ENCODE peak calls at places on chromosomes 13 and 19, in ten cellular contexts. One of them, this sample, is unnamed.
A peak's percentile ranks its signal among the peaks of the same experiment; 100 is the strongest.

GRCh38 chr19:55275851-55276719 is 3.8 kb downstream of the HSPBP1 start:
- DNase-seq in NAMALWA: peak; percentile 91
- DNase-seq in NCI-H1105 treated with DMSO at 0.1 percent for 48 hours: no peak
- DNase-seq in stimulated activated CD4-positive, alpha-beta T cell treated with anti-CD3 and anti-CD28 coated beads, Interleukin-2, amount 100 ng/mL, for 48 hours: no peak
- DNase-seq in tibial nerve: no peak
- DNase-seq in OCI-M1: no peak
- DNase-seq in CD8-positive, alpha-beta memory T cell: peak; percentile 57
- DNase-seq in omental fat pad: no peak
- DNase-seq in activated T-helper 9 cell treated with anti-CD3 and anti-CD28 coated beads, Interleukin-2, amount 50 U/mL, for 16 hours: no peak
- DNase-seq in nucleus accumbens: no peak
- DNase-seq in this sample: no peak

GRCh38 chr13:28573595-28574373 is 78.9 kb upstream of the FLT1 start:
- DNase-seq in NAMALWA: no peak
- DNase-seq in NCI-H1105 treated with DMSO at 0.1 percent for 48 hours: no peak
- DNase-seq in stimulated activated CD4-positive, alpha-beta T cell treated with anti-CD3 and anti-CD28 coated beads, Interleukin-2, amount 100 ng/mL, for 48 hours: no peak
- DNase-seq in tibial nerve: no peak
- DNase-seq in OCI-M1: no peak
- DNase-seq in CD8-positive, alpha-beta memory T cell: no peak
- DNase-seq in omental fat pad: no peak
- DNase-seq in activated T-helper 9 cell treated with anti-CD3 and anti-CD28 coated beads, Interleukin-2, amount 50 U/mL, for 16 hours: no peak
- DNase-seq in nucleus accumbens: no peak
- DNase-seq in this sample: no peak

GRCh38 chr13:46698015-46698414 is 98.9 kb downstream of the ESD start:
- DNase-seq in NAMALWA: no peak
- DNase-seq in NCI-H1105 treated with DMSO at 0.1 percent for 48 hours: no peak
- DNase-seq in stimulated activated CD4-positive, alpha-beta T cell treated with anti-CD3 and anti-CD28 coated beads, Interleukin-2, amount 100 ng/mL, for 48 hours: no peak
- DNase-seq in tibial nerve: peak; percentile 52
- DNase-seq in OCI-M1: no peak
- DNase-seq in CD8-positive, alpha-beta memory T cell: no peak
- DNase-seq in omental fat pad: no peak
- DNase-seq in activated T-helper 9 cell treated with anti-CD3 and anti-CD28 coated beads, Interleukin-2, amount 50 U/mL, for 16 hours: no peak
- DNase-seq in nucleus accumbens: no peak
- DNase-seq in this sample: no peak

GRCh38 chr13:99041337-99041736 is 63.5 kb upstream of the DOCK9 start:
- DNase-seq in NAMALWA: no peak
- DNase-seq in NCI-H1105 treated with DMSO at 0.1 percent for 48 hours: no peak
- DNase-seq in stimulated activated CD4-positive, alpha-beta T cell treated with anti-CD3 and anti-CD28 coated beads, Interleukin-2, amount 100 ng/mL, for 48 hours: no peak
- DNase-seq in tibial nerve: no peak
- DNase-seq in OCI-M1: no peak
- DNase-seq in CD8-positive, alpha-beta memory T cell: no peak
- DNase-seq in omental fat pad: no peak
- DNase-seq in activated T-helper 9 cell treated with anti-CD3 and anti-CD28 coated beads, Interleukin-2, amount 50 U/mL, for 16 hours: no peak
- DNase-seq in nucleus accumbens: no peak
- DNase-seq in this sample: no peak

GRCh38 chr13:27125357-27126282 is 46.0 kb downstream of the USP12 start:
- DNase-seq in NAMALWA: no peak
- DNase-seq in NCI-H1105 treated with DMSO at 0.1 percent for 48 hours: no peak
- DNase-seq in stimulated activated CD4-positive, alpha-beta T cell treated with anti-CD3 and anti-CD28 coated beads, Interleukin-2, amount 100 ng/mL, for 48 hours: no peak
- DNase-seq in tibial nerve: no peak
- DNase-seq in OCI-M1: no peak
- DNase-seq in CD8-positive, alpha-beta memory T cell: no peak
- DNase-seq in omental fat pad: no peak
- DNase-seq in activated T-helper 9 cell treated with anti-CD3 and anti-CD28 coated beads, Interleukin-2, amount 50 U/mL, for 16 hours: no peak
- DNase-seq in nucleus accumbens: no peak
- DNase-seq in this sample: no peak

GRCh38 chr13:113245858-113246791 is 36.7 kb downstream of the CUL4A start:
- DNase-seq in NAMALWA: no peak
- DNase-seq in NCI-H1105 treated with DMSO at 0.1 percent for 48 hours: no peak
- DNase-seq in stimulated activated CD4-positive, alpha-beta T cell treated with anti-CD3 and anti-CD28 coated beads, Interleukin-2, amount 100 ng/mL, for 48 hours: no peak
- DNase-seq in tibial nerve: no peak
- DNase-seq in OCI-M1: no peak
- DNase-seq in CD8-positive, alpha-beta memory T cell: no peak
- DNase-seq in omental fat pad: no peak
- DNase-seq in activated T-helper 9 cell treated with anti-CD3 and anti-CD28 coated beads, Interleukin-2, amount 50 U/mL, for 16 hours: no peak
- DNase-seq in nucleus accumbens: no peak
- DNase-seq in this sample: no peak

GRCh38 chr13:93614776-93615175 is 388.2 kb downstream of the GPC6 start:
- DNase-seq in NAMALWA: no peak
- DNase-seq in NCI-H1105 treated with DMSO at 0.1 percent for 48 hours: no peak
- DNase-seq in stimulated activated CD4-positive, alpha-beta T cell treated with anti-CD3 and anti-CD28 coated beads, Interleukin-2, amount 100 ng/mL, for 48 hours: no peak
- DNase-seq in tibial nerve: no peak
- DNase-seq in OCI-M1: no peak
- DNase-seq in CD8-positive, alpha-beta memory T cell: no peak
- DNase-seq in omental fat pad: no peak
- DNase-seq in activated T-helper 9 cell treated with anti-CD3 and anti-CD28 coated beads, Interleukin-2, amount 50 U/mL, for 16 hours: no peak
- DNase-seq in nucleus accumbens: no peak
- DNase-seq in this sample: no peak

GRCh38 chr13:39012608-39013007 is 22.0 kb upstream of the STOML3 start:
- DNase-seq in NAMALWA: no peak
- DNase-seq in NCI-H1105 treated with DMSO at 0.1 percent for 48 hours: no peak
- DNase-seq in stimulated activated CD4-positive, alpha-beta T cell treated with anti-CD3 and anti-CD28 coated beads, Interleukin-2, amount 100 ng/mL, for 48 hours: no peak
- DNase-seq in tibial nerve: no peak
- DNase-seq in OCI-M1: no peak
- DNase-seq in CD8-positive, alpha-beta memory T cell: no peak
- DNase-seq in omental fat pad: no peak
- DNase-seq in activated T-helper 9 cell treated with anti-CD3 and anti-CD28 coated beads, Interleukin-2, amount 50 U/mL, for 16 hours: no peak
- DNase-seq in nucleus accumbens: no peak
- DNase-seq in this sample: no peak

GRCh38 chr13:73984201-73984600 is 150.0 kb downstream of the KLF12 start:
- DNase-seq in NAMALWA: no peak
- DNase-seq in NCI-H1105 treated with DMSO at 0.1 percent for 48 hours: no peak
- DNase-seq in stimulated activated CD4-positive, alpha-beta T cell treated with anti-CD3 and anti-CD28 coated beads, Interleukin-2, amount 100 ng/mL, for 48 hours: no peak
- DNase-seq in tibial nerve: no peak
- DNase-seq in OCI-M1: no peak
- DNase-seq in CD8-positive, alpha-beta memory T cell: no peak
- DNase-seq in omental fat pad: no peak
- DNase-seq in activated T-helper 9 cell treated with anti-CD3 and anti-CD28 coated beads, Interleukin-2, amount 50 U/mL, for 16 hours: no peak
- DNase-seq in nucleus accumbens: no peak
- DNase-seq in this sample: no peak

GRCh38 chr19:2976609-2977000 is 759 bp upstream of the TLE6 start:
- DNase-seq in NAMALWA: no peak
- DNase-seq in NCI-H1105 treated with DMSO at 0.1 percent for 48 hours: peak; percentile 21
- DNase-seq in stimulated activated CD4-positive, alpha-beta T cell treated with anti-CD3 and anti-CD28 coated beads, Interleukin-2, amount 100 ng/mL, for 48 hours: no peak
- DNase-seq in tibial nerve: no peak
- DNase-seq in OCI-M1: no peak
- DNase-seq in CD8-positive, alpha-beta memory T cell: no peak
- DNase-seq in omental fat pad: no peak
- DNase-seq in activated T-helper 9 cell treated with anti-CD3 and anti-CD28 coated beads, Interleukin-2, amount 50 U/mL, for 16 hours: no peak
- DNase-seq in nucleus accumbens: no peak
- DNase-seq in this sample: no peak

GRCh38 chr13:26946675-26947342 is 186.2 kb upstream of the GPR12 start:
- DNase-seq in NAMALWA: peak; percentile 68
- DNase-seq in NCI-H1105 treated with DMSO at 0.1 percent for 48 hours: peak; percentile 36
- DNase-seq in stimulated activated CD4-positive, alpha-beta T cell treated with anti-CD3 and anti-CD28 coated beads, Interleukin-2, amount 100 ng/mL, for 48 hours: no peak
- DNase-seq in tibial nerve: no peak
- DNase-seq in OCI-M1: peak; percentile 80
- DNase-seq in CD8-positive, alpha-beta memory T cell: no peak
- DNase-seq in omental fat pad: no peak
- DNase-seq in activated T-helper 9 cell treated with anti-CD3 and anti-CD28 coated beads, Interleukin-2, amount 50 U/mL, for 16 hours: no peak
- DNase-seq in nucleus accumbens: no peak
- DNase-seq in this sample: no peak

GRCh38 chr13:21242236-21242635 is 65.8 kb downstream of the MRPL57 start:
- DNase-seq in NAMALWA: peak; percentile 16
- DNase-seq in NCI-H1105 treated with DMSO at 0.1 percent for 48 hours: no peak
- DNase-seq in stimulated activated CD4-positive, alpha-beta T cell treated with anti-CD3 and anti-CD28 coated beads, Interleukin-2, amount 100 ng/mL, for 48 hours: no peak
- DNase-seq in tibial nerve: no peak
- DNase-seq in OCI-M1: no peak
- DNase-seq in CD8-positive, alpha-beta memory T cell: no peak
- DNase-seq in omental fat pad: no peak
- DNase-seq in activated T-helper 9 cell treated with anti-CD3 and anti-CD28 coated beads, Interleukin-2, amount 50 U/mL, for 16 hours: no peak
- DNase-seq in nucleus accumbens: no peak
- DNase-seq in this sample: no peak

GRCh38 chr19:39110263-39110967 is 15.2 kb upstream of the PAK4 start:
- DNase-seq in NAMALWA: peak; percentile 71
- DNase-seq in NCI-H1105 treated with DMSO at 0.1 percent for 48 hours: peak; percentile 62
- DNase-seq in stimulated activated CD4-positive, alpha-beta T cell treated with anti-CD3 and anti-CD28 coated beads, Interleukin-2, amount 100 ng/mL, for 48 hours: peak; percentile 70
- DNase-seq in tibial nerve: peak; percentile 33
- DNase-seq in OCI-M1: peak; percentile 74
- DNase-seq in CD8-positive, alpha-beta memory T cell: peak; percentile 80
- DNase-seq in omental fat pad: no peak
- DNase-seq in activated T-helper 9 cell treated with anti-CD3 and anti-CD28 coated beads, Interleukin-2, amount 50 U/mL, for 16 hours: peak; percentile 41
- DNase-seq in nucleus accumbens: no peak
- DNase-seq in this sample: peak; percentile 73

GRCh38 chr13:39892731-39893293 is 237.3 kb downstream of the COG6 start:
- DNase-seq in NAMALWA: no peak
- DNase-seq in NCI-H1105 treated with DMSO at 0.1 percent for 48 hours: no peak
- DNase-seq in stimulated activated CD4-positive, alpha-beta T cell treated with anti-CD3 and anti-CD28 coated beads, Interleukin-2, amount 100 ng/mL, for 48 hours: no peak
- DNase-seq in tibial nerve: no peak
- DNase-seq in OCI-M1: no peak
- DNase-seq in CD8-positive, alpha-beta memory T cell: no peak
- DNase-seq in omental fat pad: no peak
- DNase-seq in activated T-helper 9 cell treated with anti-CD3 and anti-CD28 coated beads, Interleukin-2, amount 50 U/mL, for 16 hours: no peak
- DNase-seq in nucleus accumbens: no peak
- DNase-seq in this sample: peak; percentile 53

GRCh38 chr13:41254902-41255301 is 8.5 kb downstream of the MTRF1 start:
- DNase-seq in NAMALWA: no peak
- DNase-seq in NCI-H1105 treated with DMSO at 0.1 percent for 48 hours: no peak
- DNase-seq in stimulated activated CD4-positive, alpha-beta T cell treated with anti-CD3 and anti-CD28 coated beads, Interleukin-2, amount 100 ng/mL, for 48 hours: no peak
- DNase-seq in tibial nerve: no peak
- DNase-seq in OCI-M1: no peak
- DNase-seq in CD8-positive, alpha-beta memory T cell: no peak
- DNase-seq in omental fat pad: no peak
- DNase-seq in activated T-helper 9 cell treated with anti-CD3 and anti-CD28 coated beads, Interleukin-2, amount 50 U/mL, for 16 hours: no peak
- DNase-seq in nucleus accumbens: no peak
- DNase-seq in this sample: no peak

GRCh38 chr19:38626401-38626800 is 7.4 kb downstream of the EIF3K start:
- DNase-seq in NAMALWA: no peak
- DNase-seq in NCI-H1105 treated with DMSO at 0.1 percent for 48 hours: no peak
- DNase-seq in stimulated activated CD4-positive, alpha-beta T cell treated with anti-CD3 and anti-CD28 coated beads, Interleukin-2, amount 100 ng/mL, for 48 hours: no peak
- DNase-seq in tibial nerve: no peak
- DNase-seq in OCI-M1: no peak
- DNase-seq in CD8-positive, alpha-beta memory T cell: no peak
- DNase-seq in omental fat pad: no peak
- DNase-seq in activated T-helper 9 cell treated with anti-CD3 and anti-CD28 coated beads, Interleukin-2, amount 50 U/mL, for 16 hours: no peak
- DNase-seq in nucleus accumbens: no peak
- DNase-seq in this sample: no peak

GRCh38 chr13:111020546-111020945 is 94.6 kb upstream of the ARHGEF7 start:
- DNase-seq in NAMALWA: no peak
- DNase-seq in NCI-H1105 treated with DMSO at 0.1 percent for 48 hours: no peak
- DNase-seq in stimulated activated CD4-positive, alpha-beta T cell treated with anti-CD3 and anti-CD28 coated beads, Interleukin-2, amount 100 ng/mL, for 48 hours: no peak
- DNase-seq in tibial nerve: no peak
- DNase-seq in OCI-M1: no peak
- DNase-seq in CD8-positive, alpha-beta memory T cell: no peak
- DNase-seq in omental fat pad: no peak
- DNase-seq in activated T-helper 9 cell treated with anti-CD3 and anti-CD28 coated beads, Interleukin-2, amount 50 U/mL, for 16 hours: no peak
- DNase-seq in nucleus accumbens: no peak
- DNase-seq in this sample: no peak

GRCh38 chr13:107531816-107532215 is 683.5 kb downstream of the LIG4 start:
- DNase-seq in NAMALWA: no peak
- DNase-seq in NCI-H1105 treated with DMSO at 0.1 percent for 48 hours: no peak
- DNase-seq in stimulated activated CD4-positive, alpha-beta T cell treated with anti-CD3 and anti-CD28 coated beads, Interleukin-2, amount 100 ng/mL, for 48 hours: no peak
- DNase-seq in tibial nerve: no peak
- DNase-seq in OCI-M1: peak; percentile 2
- DNase-seq in CD8-positive, alpha-beta memory T cell: no peak
- DNase-seq in omental fat pad: no peak
- DNase-seq in activated T-helper 9 cell treated with anti-CD3 and anti-CD28 coated beads, Interleukin-2, amount 50 U/mL, for 16 hours: no peak
- DNase-seq in nucleus accumbens: no peak
- DNase-seq in this sample: no peak

GRCh38 chr19:33063356-33064116 is 1.2 kb downstream of the RHPN2 start:
- DNase-seq in NAMALWA: peak; percentile 44
- DNase-seq in NCI-H1105 treated with DMSO at 0.1 percent for 48 hours: peak; percentile 75
- DNase-seq in stimulated activated CD4-positive, alpha-beta T cell treated with anti-CD3 and anti-CD28 coated beads, Interleukin-2, amount 100 ng/mL, for 48 hours: no peak
- DNase-seq in tibial nerve: no peak
- DNase-seq in OCI-M1: peak; percentile 28
- DNase-seq in CD8-positive, alpha-beta memory T cell: no peak
- DNase-seq in omental fat pad: no peak
- DNase-seq in activated T-helper 9 cell treated with anti-CD3 and anti-CD28 coated beads, Interleukin-2, amount 50 U/mL, for 16 hours: no peak
- DNase-seq in nucleus accumbens: no peak
- DNase-seq in this sample: no peak

GRCh38 chr13:19596960-19597361 is 35.6 kb upstream of the TPTE2 start:
- DNase-seq in NAMALWA: no peak
- DNase-seq in NCI-H1105 treated with DMSO at 0.1 percent for 48 hours: no peak
- DNase-seq in stimulated activated CD4-positive, alpha-beta T cell treated with anti-CD3 and anti-CD28 coated beads, Interleukin-2, amount 100 ng/mL, for 48 hours: no peak
- DNase-seq in tibial nerve: no peak
- DNase-seq in OCI-M1: peak; percentile 2
- DNase-seq in CD8-positive, alpha-beta memory T cell: no peak
- DNase-seq in omental fat pad: no peak
- DNase-seq in activated T-helper 9 cell treated with anti-CD3 and anti-CD28 coated beads, Interleukin-2, amount 50 U/mL, for 16 hours: no peak
- DNase-seq in nucleus accumbens: no peak
- DNase-seq in this sample: no peak

GRCh38 chr13:46339035-46339666 is 47.9 kb downstream of the RUBCNL start:
- DNase-seq in NAMALWA: peak; percentile 45
- DNase-seq in NCI-H1105 treated with DMSO at 0.1 percent for 48 hours: no peak
- DNase-seq in stimulated activated CD4-positive, alpha-beta T cell treated with anti-CD3 and anti-CD28 coated beads, Interleukin-2, amount 100 ng/mL, for 48 hours: no peak
- DNase-seq in tibial nerve: no peak
- DNase-seq in OCI-M1: peak; percentile 66
- DNase-seq in CD8-positive, alpha-beta memory T cell: no peak
- DNase-seq in omental fat pad: no peak
- DNase-seq in activated T-helper 9 cell treated with anti-CD3 and anti-CD28 coated beads, Interleukin-2, amount 50 U/mL, for 16 hours: no peak
- DNase-seq in nucleus accumbens: no peak
- DNase-seq in this sample: no peak

GRCh38 chr13:80196756-80197155 is 144.2 kb downstream of the SPRY2 start:
- DNase-seq in NAMALWA: no peak
- DNase-seq in NCI-H1105 treated with DMSO at 0.1 percent for 48 hours: no peak
- DNase-seq in stimulated activated CD4-positive, alpha-beta T cell treated with anti-CD3 and anti-CD28 coated beads, Interleukin-2, amount 100 ng/mL, for 48 hours: no peak
- DNase-seq in tibial nerve: no peak
- DNase-seq in OCI-M1: peak; percentile 41
- DNase-seq in CD8-positive, alpha-beta memory T cell: no peak
- DNase-seq in omental fat pad: no peak
- DNase-seq in activated T-helper 9 cell treated with anti-CD3 and anti-CD28 coated beads, Interleukin-2, amount 50 U/mL, for 16 hours: no peak
- DNase-seq in nucleus accumbens: no peak
- DNase-seq in this sample: no peak

GRCh38 chr13:20148501-20149183 is 12.2 kb downstream of the GJA3 start:
- DNase-seq in NAMALWA: no peak
- DNase-seq in NCI-H1105 treated with DMSO at 0.1 percent for 48 hours: no peak
- DNase-seq in stimulated activated CD4-positive, alpha-beta T cell treated with anti-CD3 and anti-CD28 coated beads, Interleukin-2, amount 100 ng/mL, for 48 hours: no peak
- DNase-seq in tibial nerve: no peak
- DNase-seq in OCI-M1: no peak
- DNase-seq in CD8-positive, alpha-beta memory T cell: no peak
- DNase-seq in omental fat pad: no peak
- DNase-seq in activated T-helper 9 cell treated with anti-CD3 and anti-CD28 coated beads, Interleukin-2, amount 50 U/mL, for 16 hours: no peak
- DNase-seq in nucleus accumbens: no peak
- DNase-seq in this sample: no peak

GRCh38 chr13:101649490-101650126 is 197.1 kb downstream of the ITGBL1 start:
- DNase-seq in NAMALWA: no peak
- DNase-seq in NCI-H1105 treated with DMSO at 0.1 percent for 48 hours: no peak
- DNase-seq in stimulated activated CD4-positive, alpha-beta T cell treated with anti-CD3 and anti-CD28 coated beads, Interleukin-2, amount 100 ng/mL, for 48 hours: no peak
- DNase-seq in tibial nerve: no peak
- DNase-seq in OCI-M1: peak; percentile 10
- DNase-seq in CD8-positive, alpha-beta memory T cell: no peak
- DNase-seq in omental fat pad: no peak
- DNase-seq in activated T-helper 9 cell treated with anti-CD3 and anti-CD28 coated beads, Interleukin-2, amount 50 U/mL, for 16 hours: no peak
- DNase-seq in nucleus accumbens: no peak
- DNase-seq in this sample: no peak

GRCh38 chr13:37194428-37194861 is 89.0 kb upstream of the CSNK1A1L start:
- DNase-seq in NAMALWA: no peak
- DNase-seq in NCI-H1105 treated with DMSO at 0.1 percent for 48 hours: peak; percentile 92
- DNase-seq in stimulated activated CD4-positive, alpha-beta T cell treated with anti-CD3 and anti-CD28 coated beads, Interleukin-2, amount 100 ng/mL, for 48 hours: no peak
- DNase-seq in tibial nerve: no peak
- DNase-seq in OCI-M1: no peak
- DNase-seq in CD8-positive, alpha-beta memory T cell: no peak
- DNase-seq in omental fat pad: no peak
- DNase-seq in activated T-helper 9 cell treated with anti-CD3 and anti-CD28 coated beads, Interleukin-2, amount 50 U/mL, for 16 hours: no peak
- DNase-seq in nucleus accumbens: no peak
- DNase-seq in this sample: no peak

GRCh38 chr19:56309511-56310185 is 5.0 kb downstream of the ZSCAN5A start:
- DNase-seq in NAMALWA: peak; percentile 83
- DNase-seq in NCI-H1105 treated with DMSO at 0.1 percent for 48 hours: peak; percentile 16
- DNase-seq in stimulated activated CD4-positive, alpha-beta T cell treated with anti-CD3 and anti-CD28 coated beads, Interleukin-2, amount 100 ng/mL, for 48 hours: peak; percentile 73
- DNase-seq in tibial nerve: no peak
- DNase-seq in OCI-M1: peak; percentile 92
- DNase-seq in CD8-positive, alpha-beta memory T cell: peak; percentile 61
- DNase-seq in omental fat pad: no peak
- DNase-seq in activated T-helper 9 cell treated with anti-CD3 and anti-CD28 coated beads, Interleukin-2, amount 50 U/mL, for 16 hours: peak; percentile 32
- DNase-seq in nucleus accumbens: no peak
- DNase-seq in this sample: peak; percentile 38

GRCh38 chr13:97321616-97322321 is 99.6 kb downstream of the MBNL2 start:
- DNase-seq in NAMALWA: no peak
- DNase-seq in NCI-H1105 treated with DMSO at 0.1 percent for 48 hours: no peak
- DNase-seq in stimulated activated CD4-positive, alpha-beta T cell treated with anti-CD3 and anti-CD28 coated beads, Interleukin-2, amount 100 ng/mL, for 48 hours: no peak
- DNase-seq in tibial nerve: no peak
- DNase-seq in OCI-M1: no peak
- DNase-seq in CD8-positive, alpha-beta memory T cell: no peak
- DNase-seq in omental fat pad: no peak
- DNase-seq in activated T-helper 9 cell treated with anti-CD3 and anti-CD28 coated beads, Interleukin-2, amount 50 U/mL, for 16 hours: no peak
- DNase-seq in nucleus accumbens: peak; percentile 53
- DNase-seq in this sample: no peak

GRCh38 chr13:96844195-96844594 is 150.1 kb downstream of the OXGR1 start:
- DNase-seq in NAMALWA: no peak
- DNase-seq in NCI-H1105 treated with DMSO at 0.1 percent for 48 hours: no peak
- DNase-seq in stimulated activated CD4-positive, alpha-beta T cell treated with anti-CD3 and anti-CD28 coated beads, Interleukin-2, amount 100 ng/mL, for 48 hours: no peak
- DNase-seq in tibial nerve: no peak
- DNase-seq in OCI-M1: peak; percentile 57
- DNase-seq in CD8-positive, alpha-beta memory T cell: no peak
- DNase-seq in omental fat pad: no peak
- DNase-seq in activated T-helper 9 cell treated with anti-CD3 and anti-CD28 coated beads, Interleukin-2, amount 50 U/mL, for 16 hours: no peak
- DNase-seq in nucleus accumbens: no peak
- DNase-seq in this sample: no peak